ENCODE peak calls at places on chromosomes 6 and 20, in seven cellular contexts. M, B, T, X, Z, J and H are unnamed samples.

GRCh38 chr20:33981964-33982363 is 11.7 kb upstream of the RALY start:
- DNase-seq in M (no peak), B (no peak), T (no peak), X (no peak), Z (no peak), J (no peak), H (peak; percentile 20)

GRCh38 chr6:159002432-159003160 is 2.6 kb upstream of the RSPH3 start:
- DNase-seq in M (no peak), B (no peak), T (no peak), X (no peak), Z (no peak), J (no peak), H (no peak)

GRCh38 chr6:6897140-6897539 is 210.6 kb upstream of the RREB1 start:
- DNase-seq in M (no peak), B (no peak), T (no peak), X (no peak), Z (no peak), J (no peak), H (peak; percentile 29)

GRCh38 chr6:14670806-14671205 is 553.2 kb downstream of the CD83 start:
- DNase-seq in M (no peak), B (no peak), T (no peak), X (no peak), Z (no peak), J (no peak), H (no peak)

GRCh38 chr20:51276331-51276730 is 253.4 kb upstream of the KCNG1 start:
- DNase-seq in M (no peak), B (no peak), T (no peak), X (no peak), Z (no peak), J (no peak), H (no peak)

GRCh38 chr6:53718597-53719460 is 53.3 kb upstream of the KLHL31 start:
- DNase-seq in M (no peak), B (peak; percentile 59), T (no peak), X (peak; percentile 36), Z (no peak), J (peak; percentile 27), H (peak; percentile 87)

GRCh38 chr20:31718952-31719643 is 3.6 kb downstream of the BCL2L1 start:
- DNase-seq in M (no peak), B (no peak), T (no peak), X (no peak), Z (no peak), J (no peak), H (peak; percentile 65)

GRCh38 chr6:28218312-28219248 is 6.5 kb upstream of the ZSCAN9 start:
- DNase-seq in M (peak; percentile 83), B (peak; percentile 18), T (peak; percentile 30), X (no peak), Z (peak; percentile 86), J (peak; percentile 73), H (peak; percentile 70)

GRCh38 chr6:132760256-132760655 is 2.6 kb upstream of the VNN2 start:
- DNase-seq in M (no peak), B (no peak), T (no peak), X (no peak), Z (no peak), J (no peak), H (no peak)

GRCh38 chr6:44387346-44388134 is at the start of gene CDC5L:
- DNase-seq in M (peak; percentile 95), B (peak; percentile 96), T (peak; percentile 95), X (peak; percentile 96), Z (peak; percentile 95), J (peak; percentile 98), H (peak; percentile 97)

GRCh38 chr6:96844530-96844929 is 7.3 kb upstream of the GPR63 start:
- DNase-seq in M (no peak), B (no peak), T (no peak), X (no peak), Z (no peak), J (no peak), H (no peak)

GRCh38 chr6:14848019-14848418 is 397.9 kb upstream of the JARID2 start:
- DNase-seq in M (no peak), B (no peak), T (no peak), X (no peak), Z (no peak), J (no peak), H (no peak)

GRCh38 chr6:106080106-106081095 is 5.7 kb upstream of the PRDM1 start:
- DNase-seq in M (no peak), B (no peak), T (no peak), X (no peak), Z (no peak), J (no peak), H (no peak)

GRCh38 chr6:26257272-26257671 is 107.7 kb upstream of the BTN3A2 start:
- DNase-seq in M (no peak), B (no peak), T (no peak), X (no peak), Z (no peak), J (no peak), H (peak; percentile 99)

GRCh38 chr6:3017304-3017703 is 17.6 kb downstream of the NQO2 start:
- DNase-seq in M (no peak), B (no peak), T (no peak), X (no peak), Z (peak; percentile 51), J (no peak), H (no peak)

GRCh38 chr20:47656313-47656712 is 129.0 kb downstream of the SULF2 start:
- DNase-seq in M (no peak), B (no peak), T (no peak), X (no peak), Z (no peak), J (no peak), H (no peak)

GRCh38 chr20:44765647-44766367 is 20.1 kb downstream of the KCNK15 start:
- DNase-seq in M (no peak), B (no peak), T (no peak), X (no peak), Z (no peak), J (no peak), H (no peak)

GRCh38 chr6:149384464-149384863 is 15.6 kb upstream of the SUMO4 start:
- DNase-seq in M (no peak), B (no peak), T (no peak), X (no peak), Z (no peak), J (no peak), H (no peak)
- H3K27ac ChIP-seq in M (no peak overlapping the region), B (no peak overlapping the region), T (no peak overlapping the region), X (no peak overlapping the region), Z (no peak overlapping the region), J (no peak overlapping the region), H (no peak overlapping the region)

GRCh38 chr20:62141043-62141396 is 2.2 kb downstream of the PSMA7 start:
- DNase-seq in M (no peak), B (no peak), T (no peak), X (no peak), Z (no peak), J (no peak), H (no peak)
- H3K4me3 ChIP-seq in M (no peak overlapping the region), B (peak overlapping the region; percentile 84), T (no peak overlapping the region), X (peak overlapping the region; percentile 62), Z (peak overlapping the region; percentile 81), J (no peak overlapping the region), H (no peak overlapping the region)

GRCh38 chr6:42988486-42989020 is 4.2 kb downstream of the PPP2R5D start:
- DNase-seq in M (peak; percentile 29), B (no peak), T (no peak), X (no peak), Z (no peak), J (peak; percentile 43), H (no peak)

GRCh38 chr6:42987533-42988451 is 3.4 kb downstream of the PPP2R5D start:
- DNase-seq in M (no peak), B (no peak), T (no peak), X (no peak), Z (no peak), J (no peak), H (no peak)

GRCh38 chr6:42981866-42982265 is 2.5 kb upstream of the PPP2R5D start:
- DNase-seq in M (no peak), B (no peak), T (no peak), X (no peak), Z (peak; percentile 16), J (no peak), H (no peak)

GRCh38 chr6:42984924-42985475 is 630 bp downstream of the PPP2R5D start:
- DNase-seq in M (no peak), B (no peak), T (no peak), X (no peak), Z (no peak), J (peak; percentile 30), H (no peak)

GRCh38 chr6:42984001-42984923 is at the start of gene PPP2R5D:
- DNase-seq in M (peak; percentile 98), B (peak; percentile 98), T (peak; percentile 97), X (peak; percentile 98), Z (peak; percentile 99), J (peak; percentile 98), H (peak; percentile 100)
- H3K4me1 ChIP-seq in M (peaks cover 23% of the 10 kb centered on the region), B (peaks cover 8% of the 10 kb centered on the region), T (peaks cover 41% of the 10 kb centered on the region), X (peaks cover 28% of the 10 kb centered on the region), Z (peaks cover 39% of the 10 kb centered on the region), J (peaks cover 4% of the 10 kb centered on the region), H (peaks cover 4% of the 10 kb centered on the region)

GRCh38 chr20:3172933-3173581 is at the start of gene LZTS3:
- DNase-seq in M (peak; percentile 83), B (peak; percentile 87), T (peak; percentile 69), X (peak; percentile 88), Z (peak; percentile 86), J (peak; percentile 89), H (peak; percentile 47)

GRCh38 chr20:3173582-3174441 is 463 bp upstream of the LZTS3 start:
- DNase-seq in M (peak; percentile 92), B (peak; percentile 91), T (peak; percentile 83), X (peak; percentile 92), Z (peak; percentile 94), J (peak; percentile 89), H (peak; percentile 86)

GRCh38 chr20:3171391-3172125 is 1.8 kb downstream of the LZTS3 start:
- DNase-seq in M (no peak), B (no peak), T (no peak), X (no peak), Z (peak; percentile 25), J (no peak), H (no peak)

GRCh38 chr20:3174442-3175263 is 1.3 kb upstream of the LZTS3 start:
- DNase-seq in M (no peak), B (no peak), T (no peak), X (no peak), Z (no peak), J (peak; percentile 46), H (no peak)

DNA sequence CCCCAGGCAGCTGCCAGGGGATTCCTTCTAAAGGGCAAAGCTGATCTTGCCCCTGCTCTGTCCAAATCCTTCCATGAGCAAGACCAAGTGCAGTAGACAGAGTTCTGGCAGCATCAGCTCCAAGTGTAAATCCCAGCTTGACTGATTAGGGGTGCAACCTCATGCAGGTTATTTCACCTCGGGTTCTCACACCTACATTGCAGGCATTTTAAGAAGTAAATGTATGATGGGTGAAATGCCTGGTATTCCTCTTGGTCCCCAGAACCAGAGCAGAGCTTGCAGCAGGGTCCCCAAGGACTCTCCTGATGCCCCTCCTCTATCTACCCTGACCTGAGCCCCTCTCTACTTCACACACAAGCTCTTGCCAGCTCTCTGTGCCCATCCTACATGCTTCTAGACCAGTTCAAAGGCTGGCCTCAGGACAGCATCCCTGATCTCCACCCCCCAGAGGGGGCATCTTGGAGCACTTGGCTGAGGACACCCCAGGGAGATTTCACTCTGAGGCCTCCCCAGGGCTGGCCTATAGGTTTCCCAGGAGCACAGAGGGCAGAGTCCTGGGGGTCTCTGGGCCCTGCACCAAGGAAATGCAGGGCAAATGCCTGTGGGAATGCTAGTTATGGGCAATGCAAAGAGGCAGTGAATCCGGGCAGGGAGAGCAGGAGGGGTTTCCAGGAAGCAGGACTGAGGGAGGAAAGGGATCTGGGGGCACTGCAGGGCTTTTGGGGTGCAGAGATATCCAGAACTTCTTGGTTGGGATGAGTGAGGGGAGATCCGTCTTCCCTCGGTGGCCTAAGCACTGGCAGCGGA is 1.0 kb downstream of the LZTS3 start:
- DNase-seq in M (no peak), B (no peak), T (no peak), X (no peak), Z (peak; percentile 28), J (no peak), H (no peak)
- H3K27ac ChIP-seq in M (no peak overlapping the region), B (peak overlapping the region; percentile 90), T (peak overlapping the region; percentile 88), X (peak overlapping the region; percentile 100), Z (no peak overlapping the region), J (no peak overlapping the region), H (no peak overlapping the region)